ENCODE peak calls at places on chromosomes 12 and 14, in seven cellular contexts. A is esophagus squamous epithelium, C is upper lobe of left lung, S is right lobe of liver, D is HepG2, V is breast epithelium, J is A549. H is an unnamed sample.

GRCh38 chr14:34324363-34324795 is 137.7 kb downstream of the SPTSSA start:
- DNase-seq in A (no peak), C (no peak), S (no peak), D (peak; percentile 71), V (no peak), J (peak; percentile 58), H (no peak)

GRCh38 chr14:76964695-76965094 is 63.8 kb downstream of the IRF2BPL start:
- DNase-seq in A (no peak), C (no peak), S (no peak), D (no peak), V (no peak), J (no peak), H (no peak)

GRCh38 chr12:72365151-72365550 is 93.0 kb downstream of the TRHDE start:
- DNase-seq in A (no peak), C (no peak), S (no peak), D (no peak), V (no peak), J (no peak), H (no peak)

GRCh38 chr14:22289570-22289969 is 299.5 kb downstream of the DAD1 start:
- DNase-seq in A (no peak), C (no peak), S (no peak), D (no peak), V (no peak), J (no peak), H (no peak)

GRCh38 chr12:65879878-65880277 is 55.6 kb downstream of the HMGA2 start:
- DNase-seq in A (no peak), C (no peak), S (no peak), D (no peak), V (no peak), J (no peak), H (no peak)

GRCh38 chr14:66403183-66403582 is 83.0 kb upstream of the CCDC196 start:
- DNase-seq in A (no peak), C (no peak), S (no peak), D (peak; percentile 40), V (no peak), J (peak; percentile 59), H (no peak)

GRCh38 chr12:102433304-102433703 is 47.1 kb downstream of the IGF1 start:
- DNase-seq in A (no peak), C (no peak), S (no peak), D (no peak), V (no peak), J (no peak), H (no peak)

GRCh38 chr14:93019367-93019843 is 96.3 kb downstream of the ITPK1 start:
- DNase-seq in A (no peak), C (no peak), S (peak; percentile 69), D (peak; percentile 63), V (peak; percentile 61), J (no peak), H (no peak)

GRCh38 chr12:53696655-53697321 is 20.9 kb upstream of the ATP5MC2 start:
- DNase-seq in A (no peak), C (no peak), S (no peak), D (no peak), V (no peak), J (no peak), H (no peak)

GRCh38 chr12:124270671-124271070 is 24.2 kb upstream of the RFLNA start:
- DNase-seq in A (no peak), C (no peak), S (no peak), D (peak; percentile 56), V (no peak), J (no peak), H (no peak)

GRCh38 chr14:63046339-63047268 is 1.3 kb upstream of the KCNH5 start:
- DNase-seq in A (no peak), C (no peak), S (no peak), D (peak; percentile 17), V (no peak), J (no peak), H (no peak)

GRCh38 chr14:30607156-30607780 is 14.9 kb upstream of the SCFD1 start:
- DNase-seq in A (no peak), C (no peak), S (no peak), D (no peak), V (no peak), J (no peak), H (no peak)

GRCh38 chr12:120220838-120221575 is 20.1 kb upstream of the RPLP0 start:
- DNase-seq in A (no peak), C (no peak), S (no peak), D (peak; percentile 63), V (no peak), J (no peak), H (no peak)

GRCh38 chr12:116284401-116284800 is 6.9 kb upstream of the MED13L start:
- DNase-seq in A (no peak), C (no peak), S (no peak), D (no peak), V (no peak), J (no peak), H (no peak)

GRCh38 chr12:119649202-119649808 is 18.6 kb upstream of the PRKAB1 start:
- DNase-seq in A (no peak), C (no peak), S (no peak), D (no peak), V (no peak), J (no peak), H (peak; percentile 42)

GRCh38 chr12:41061189-41061588 is 126.9 kb upstream of the PDZRN4 start:
- DNase-seq in A (no peak), C (no peak), S (no peak), D (no peak), V (no peak), J (no peak), H (no peak)

GRCh38 chr12:41067941-41068645 is 120.0 kb upstream of the PDZRN4 start:
- DNase-seq in A (no peak), C (no peak), S (no peak), D (no peak), V (no peak), J (peak; percentile 12), H (no peak)

DNA sequence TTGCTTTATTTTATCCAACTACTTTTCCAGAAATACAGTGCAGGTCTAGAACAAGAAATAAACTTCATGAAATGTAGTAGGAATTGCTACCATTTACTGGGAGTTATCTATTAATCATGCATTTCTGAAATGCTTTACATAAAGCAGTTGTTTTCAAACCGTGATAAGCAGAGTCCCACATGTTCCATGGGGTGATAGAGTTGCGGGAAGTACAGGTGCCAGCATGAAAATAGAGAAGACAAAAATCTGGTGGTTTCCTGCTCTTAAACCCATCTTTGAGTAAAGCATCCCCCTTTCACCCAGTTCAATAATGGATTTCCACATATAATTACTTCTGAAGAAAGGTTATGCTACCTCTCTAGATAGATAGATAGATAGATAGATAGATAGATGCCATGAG is 123.7 kb upstream of the PDZRN4 start:
- DNase-seq in A (no peak), C (no peak), S (no peak), D (no peak), V (no peak), J (no peak), H (no peak)
- TF ChIP-seq POLR2A in A (no peak), C (no peak), S (no peak), D (no peak), V (no peak), J (no peak), H (no peak)

DNA sequence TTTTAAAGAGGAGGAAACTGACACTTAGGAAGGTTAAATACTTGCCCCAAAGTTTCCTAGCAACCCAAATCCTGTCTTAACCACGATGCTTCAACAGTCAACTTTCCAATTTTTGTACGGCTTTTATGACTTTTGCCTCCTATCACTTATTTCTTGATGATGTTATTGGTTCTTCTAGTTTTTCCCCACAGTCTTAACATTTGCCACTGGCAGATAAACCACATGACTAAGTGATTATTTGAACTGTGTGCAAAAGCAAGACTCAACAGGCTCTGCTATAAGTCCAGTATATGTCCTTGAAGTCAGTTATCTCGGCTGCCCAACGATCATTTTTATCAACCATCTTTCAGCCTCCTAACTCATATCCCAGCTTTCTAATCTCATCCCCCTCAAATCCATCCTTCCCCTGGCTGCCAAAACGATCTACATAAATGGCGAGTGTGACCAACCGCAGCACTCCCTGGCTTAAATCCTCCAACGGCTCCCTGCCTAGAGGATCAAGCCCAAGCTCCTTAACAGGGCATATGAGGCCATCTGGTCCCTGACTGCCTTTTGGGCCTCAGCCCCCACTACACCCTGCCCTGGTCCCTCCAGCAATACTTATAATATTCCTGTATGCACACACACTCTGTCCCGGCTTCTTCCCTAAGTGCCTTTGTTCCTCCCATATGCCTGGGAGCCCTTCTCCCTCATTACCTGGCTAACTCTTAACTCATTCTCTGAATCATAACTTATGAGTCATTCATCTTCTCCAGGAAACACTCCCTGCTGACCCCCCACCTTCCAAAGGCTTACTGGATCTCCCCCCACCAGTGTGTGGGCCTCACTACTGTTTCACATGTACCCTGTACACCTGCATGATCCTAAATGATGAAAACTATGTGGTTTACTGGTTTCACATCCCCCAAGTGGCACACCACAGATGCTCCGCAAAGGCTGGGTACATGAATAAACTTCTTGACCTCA is 8.8 kb downstream of the VPS37B start:
- DNase-seq in A (no peak), C (no peak), S (no peak), D (no peak), V (no peak), J (peak; percentile 70), H (no peak)
- TF ChIP-seq POLR2A in A (no peak), C (no peak), S (no peak), D (no peak), V (no peak), J (no peak), H (no peak)

GRCh38 chr14:61322011-61322798 is 826 bp downstream of the PRKCH start:
- DNase-seq in A (no peak), C (peak; percentile 91), S (peak; percentile 65), D (no peak), V (peak; percentile 81), J (no peak), H (no peak)
- TF ChIP-seq POLR2A in A (no peak), C (no peak), S (no peak), D (no peak), V (no peak), J (no peak), H (no peak)

GRCh38 chr14:24329736-24330135 is 5.1 kb downstream of the ADCY4 start:
- DNase-seq in A (no peak), C (peak; percentile 70), S (no peak), D (no peak), V (no peak), J (no peak), H (no peak)

GRCh38 chr14:24332094-24332983 is 2.5 kb downstream of the ADCY4 start:
- DNase-seq in A (no peak), C (peak; percentile 91), S (peak; percentile 73), D (peak; percentile 86), V (peak; percentile 77), J (peak; percentile 71), H (peak; percentile 93)

GRCh38 chr14:24329073-24329663 is 5.7 kb downstream of the ADCY4 start:
- DNase-seq in A (no peak), C (no peak), S (no peak), D (no peak), V (no peak), J (no peak), H (no peak)

GRCh38 chr14:24331731-24332093 is 3.2 kb downstream of the ADCY4 start:
- DNase-seq in A (no peak), C (peak; percentile 83), S (no peak), D (no peak), V (no peak), J (no peak), H (no peak)

DNA sequence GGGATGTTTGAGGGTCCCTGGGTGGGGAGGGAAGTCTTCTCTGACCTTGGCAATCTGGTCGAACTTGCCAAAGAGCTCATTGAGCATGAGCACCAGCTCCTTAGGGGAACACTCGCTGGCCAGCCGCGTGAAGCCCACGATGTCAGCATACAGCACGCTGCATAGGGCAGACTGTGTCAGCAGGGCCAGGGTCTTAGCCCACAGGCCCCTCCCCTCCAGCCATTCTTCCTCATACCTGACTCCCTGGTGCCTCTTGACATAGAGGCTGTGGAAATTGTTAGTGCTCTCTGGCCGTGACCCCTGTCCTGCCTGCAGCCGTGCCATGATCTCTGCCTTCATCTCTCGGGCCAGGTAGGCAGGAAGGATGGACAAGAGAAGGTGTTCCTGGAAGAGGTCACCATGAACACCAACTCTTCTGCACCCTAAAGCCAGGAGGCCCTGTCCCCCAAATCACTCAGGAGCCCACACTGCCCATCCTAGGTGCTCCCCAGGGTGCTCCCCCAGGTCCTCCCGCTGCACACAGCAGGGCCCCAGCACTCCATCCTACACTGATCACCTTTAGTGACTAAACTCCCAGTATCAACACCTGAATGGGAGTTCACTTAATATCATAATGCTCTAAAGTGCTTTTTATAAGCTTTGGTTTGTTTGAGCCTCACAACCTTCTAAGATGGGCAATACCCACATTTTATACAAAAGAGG is 3.7 kb downstream of the ADCY4 start:
- DNase-seq in A (no peak), C (peak; percentile 38), S (no peak), D (no peak), V (no peak), J (no peak), H (no peak)
- TF ChIP-seq POLR2A in A (no peak), C (no peak), S (no peak), D (no peak), V (no peak), J (no peak), H (no peak)

H was measured in GM12891.